ENCODE peak calls at places on chromosomes 13 and 19, in eight cellular contexts. D, E, Z, Q, X, F, N and V are unnamed samples.

GRCh38 chr19:572140-572890 is at the start of gene BSG:
- DNase-seq in Z (peak), N (peak), X (peak), D (peak), Q (peak), F (peak), E (peak), V (peak)

GRCh38 chr13:44101347-44102083 is 221.8 kb downstream of the LACC1 start:
- DNase-seq in N (no peak), E (no peak), D (no peak), Z (no peak), F (no peak), X (no peak), Q (no peak), V (no peak)

GRCh38 chr13:71237332-71237731 is 629.7 kb downstream of the DACH1 start:
- DNase-seq in E (no peak), N (no peak), X (no peak), D (no peak), Q (no peak), Z (no peak), F (no peak), V (no peak)

GRCh38 chr13:107025991-107026390 is 458.1 kb upstream of the ARGLU1 start:
- DNase-seq in D (no peak), E (no peak), Z (no peak), X (peak), Q (no peak), N (peak), F (no peak), V (no peak)

GRCh38 chr13:21326155-21327030 is 132.7 kb downstream of the ZDHHC20 start:
- DNase-seq in X (no peak), F (peak), Q (no peak), Z (no peak), D (peak), E (peak), N (no peak), V (peak)

GRCh38 chr13:32984857-32985626 is 31.2 kb upstream of the KL start:
- DNase-seq in D (no peak), Q (no peak), N (peak), F (no peak), Z (no peak), X (no peak), E (no peak), V (peak)

GRCh38 chr19:1082928-1083816 is 12.0 kb downstream of the POLR2E start:
- DNase-seq in Z (no peak), X (no peak), E (no peak), D (no peak), F (no peak), Q (no peak), N (no peak), V (peak)

GRCh38 chr13:33717775-33718174 is 100.2 kb upstream of the RFC3 start:
- DNase-seq in N (no peak), X (no peak), F (no peak), E (no peak), Q (no peak), D (no peak), Z (peak), V (no peak)

GRCh38 chr19:18896421-18896841 is 473 bp upstream of the CERS1 start:
- DNase-seq in N (no peak), E (peak), X (no peak), Q (no peak), Z (no peak), F (no peak), D (no peak), V (no peak)

GRCh38 chr13:44874886-44875630 is 114.2 kb downstream of the NUFIP1 start:
- DNase-seq in X (peak), D (no peak), E (no peak), F (no peak), Z (no peak), Q (no peak), N (no peak), V (no peak)

GRCh38 chr19:964761-965694 is 19.1 kb upstream of the WDR18 start:
- DNase-seq in D (no peak), Z (no peak), F (no peak), X (no peak), Q (no peak), N (no peak), E (no peak), V (no peak)

GRCh38 chr19:5627395-5627904 is 4.6 kb downstream of the SAFB start:
- DNase-seq in Q (no peak), X (peak), F (no peak), Z (peak), E (peak), N (no peak), D (no peak), V (peak)

GRCh38 chr19:588758-589692 is 656 bp upstream of the HCN2 start:
- DNase-seq in X (no peak), N (peak), Q (no peak), F (no peak), D (no peak), Z (no peak), E (peak), V (no peak)

GRCh38 chr13:45331123-45331619 is 9.8 kb downstream of the TPT1 start:
- DNase-seq in E (no peak), F (no peak), Z (peak), N (no peak), D (no peak), Q (no peak), X (no peak), V (no peak)

GRCh38 chr13:76860706-76861105 is 25.5 kb downstream of the KCTD12 start:
- DNase-seq in F (no peak), X (no peak), D (no peak), E (no peak), N (no peak), Q (no peak), Z (no peak), V (no peak)

GRCh38 chr19:34926361-34926684 is 380 bp upstream of the ZNF30 start:
- DNase-seq in F (no peak), N (no peak), D (no peak), Q (no peak), E (no peak), Z (no peak), X (no peak), V (no peak)

GRCh38 chr19:1294688-1295087 is 9.0 kb downstream of the EFNA2 start:
- DNase-seq in N (no peak), F (no peak), Q (no peak), Z (no peak), E (no peak), X (no peak), D (no peak), V (no peak)

GRCh38 chr19:13103961-13104847 is 1.5 kb upstream of the LYL1 start:
- DNase-seq in Z (no peak), D (no peak), N (no peak), E (peak), F (no peak), Q (no peak), X (peak), V (peak)

GRCh38 chr13:40672310-40673060 is 6.0 kb upstream of the FOXO1 start:
- DNase-seq in N (peak), Q (no peak), F (peak), X (no peak), Z (no peak), D (peak), E (no peak), V (no peak)

GRCh38 chr13:39600766-39601165 is 2.2 kb downstream of the LHFPL6 start:
- DNase-seq in F (no peak), D (no peak), N (no peak), X (peak), Z (no peak), E (peak), Q (no peak), V (no peak)

GRCh38 chr19:29672933-29673336 is 7.7 kb downstream of the PLEKHF1 start:
- DNase-seq in Q (no peak), F (no peak), Z (no peak), X (no peak), N (no peak), D (no peak), E (no peak), V (no peak)

GRCh38 chr13:27665333-27665732 is 43.6 kb downstream of the POLR1D start:
- DNase-seq in E (peak), N (no peak), F (peak), Q (no peak), Z (no peak), X (no peak), D (no peak), V (no peak)

GRCh38 chr13:105960326-105960725 is 575.1 kb downstream of the EFNB2 start:
- DNase-seq in Z (no peak), D (no peak), E (no peak), Q (no peak), X (no peak), F (no peak), N (no peak), V (no peak)

GRCh38 chr19:7004313-7004931 is 16.8 kb downstream of the MBD3L2B start:
- DNase-seq in Z (no peak), Q (no peak), X (no peak), N (no peak), D (no peak), E (peak), F (peak), V (no peak)

GRCh38 chr13:40146063-40146462 is 490.6 kb downstream of the COG6 start:
- DNase-seq in F (no peak), Z (no peak), N (no peak), D (no peak), E (peak), X (no peak), Q (no peak), V (no peak)

GRCh38 chr19:7550987-7551761 is 15.7 kb downstream of the PNPLA6 start:
- DNase-seq in E (peak), X (peak), Z (peak), D (no peak), F (peak), Q (no peak), N (peak), V (peak)

GRCh38 chr13:39684531-39685137 is 29.2 kb downstream of the COG6 start:
- DNase-seq in Q (no peak), Z (peak), E (peak), F (peak), N (peak), X (no peak), D (no peak), V (no peak)

GRCh38 chr19:47735131-47735530 is 10.2 kb upstream of the NOP53 start:
- DNase-seq in D (no peak), Q (no peak), N (no peak), X (no peak), F (no peak), E (peak), Z (no peak), V (no peak)

GRCh38 chr19:45168767-45169351 is 8.1 kb upstream of the NKPD1 start:
- DNase-seq in Z (no peak), N (no peak), D (no peak), F (no peak), Q (no peak), X (no peak), E (no peak), V (no peak)

GRCh38 chr19:48069435-48069834 is 25.6 kb upstream of the CABP5 start:
- DNase-seq in Z (peak), D (no peak), Q (no peak), N (no peak), X (no peak), E (no peak), F (no peak), V (no peak)

GRCh38 chr19:834216-834615 is 6.6 kb downstream of the AZU1 start:
- DNase-seq in F (no peak), D (no peak), Q (peak), E (no peak), X (no peak), N (no peak), Z (no peak), V (no peak)

GRCh38 chr19:53519431-53519830 is 18.5 kb upstream of the ZNF331 start:
- DNase-seq in N (no peak), Z (no peak), E (no peak), X (no peak), F (no peak), Q (no peak), D (no peak), V (no peak)

GRCh38 chr19:12603714-12604113 is 6.9 kb downstream of the ZNF490 start:
- DNase-seq in Q (no peak), F (no peak), N (no peak), X (no peak), Z (no peak), E (no peak), D (no peak), V (no peak)

GRCh38 chr13:30576528-30576927 is 41.2 kb upstream of the USPL1 start:
- DNase-seq in Z (no peak), X (no peak), E (no peak), D (no peak), F (no peak), N (peak), Q (no peak), V (no peak)

GRCh38 chr19:42091300-42092266 is 15.6 kb downstream of the ZNF574 start:
- DNase-seq in D (peak), Q (no peak), X (no peak), F (no peak), N (peak), Z (no peak), E (no peak), V (peak)

GRCh38 chr13:43935878-43936277 is 56.2 kb downstream of the LACC1 start:
- DNase-seq in X (no peak), N (no peak), Q (no peak), Z (no peak), D (no peak), F (no peak), E (no peak), V (no peak)

GRCh38 chr13:38386421-38386820 is 36.8 kb downstream of the UFM1 start:
- DNase-seq in N (no peak), D (no peak), E (no peak), Z (no peak), Q (no peak), F (no peak), X (no peak), V (no peak)